ENCODE peak calls at places on chromosome 13, in eight cellular contexts. U is CD8-positive, alpha-beta T cell; O is foreskin keratinocyte; F is right atrium auricular region; P is AG10803; R is K562; L is mucosa of descending colon; T is lower lobe of right lung. Z is an unnamed sample.

GRCh38 chr13:30196025-30196424 is 111.3 kb downstream of the KATNAL1 start:
- DNase-seq in P (no peak), R (no peak), U (no peak), O (no peak), L (no peak), T (no peak), F (no peak), Z (no peak)

GRCh38 chr13:112575680-112576079 is 12.3 kb downstream of the TUBGCP3 start:
- DNase-seq in L (no peak), R (peak; percentile 27), T (no peak), U (no peak), P (peak; percentile 74), F (no peak), O (no peak), Z (no peak)

GRCh38 chr13:97395437-97396136 is 38.4 kb upstream of the RAP2A start:
- DNase-seq in O (peak; percentile 27), T (no peak), L (no peak), F (no peak), R (no peak), P (peak; percentile 37), U (no peak), Z (no peak)

GRCh38 chr13:113856716-113857065 is 7.2 kb downstream of the GAS6 start:
- DNase-seq in P (no peak), F (peak; percentile 59), T (peak; percentile 45), U (no peak), R (no peak), O (no peak), L (peak; percentile 60), Z (no peak)

GRCh38 chr13:24281188-24282008 is 28.0 kb upstream of the C1QTNF9 start:
- DNase-seq in U (no peak), O (no peak), R (no peak), P (no peak), F (peak; percentile 46), L (no peak), T (no peak), Z (no peak)

GRCh38 chr13:87128006-87128405 is 543.2 kb upstream of the SLITRK5 start:
- DNase-seq in U (no peak), F (no peak), P (peak; percentile 76), O (no peak), R (no peak), L (no peak), T (no peak), Z (no peak)

GRCh38 chr13:25213716-25214115 is 41.6 kb upstream of the AMER2 start:
- DNase-seq in O (peak; percentile 82), T (no peak), R (no peak), P (peak; percentile 53), L (no peak), F (no peak), U (no peak), Z (no peak)

GRCh38 chr13:30194906-30195305 is 112.4 kb downstream of the KATNAL1 start:
- DNase-seq in O (no peak), P (peak; percentile 11), R (no peak), U (no peak), F (no peak), T (no peak), L (no peak), Z (no peak)

GRCh38 chr13:113162783-113163685 is 4.6 kb downstream of the PROZ start:
- DNase-seq in U (no peak), R (no peak), F (no peak), P (no peak), L (no peak), T (no peak), O (no peak), Z (no peak)

GRCh38 chr13:97284558-97284957 is 62.4 kb downstream of the MBNL2 start:
- DNase-seq in O (no peak), L (no peak), U (no peak), F (no peak), P (peak; percentile 77), T (no peak), R (no peak), Z (no peak)

GRCh38 chr13:104372128-104372527 is 1305.9 kb upstream of the SLC10A2 start:
- DNase-seq in P (no peak), F (no peak), T (no peak), O (no peak), L (no peak), U (no peak), R (no peak), Z (no peak)

GRCh38 chr13:39144941-39145533 is 106.8 kb downstream of the NHLRC3 start:
- DNase-seq in U (no peak), L (peak; percentile 22), T (no peak), O (peak; percentile 10), R (peak; percentile 17), F (peak; percentile 67), P (peak; percentile 68), Z (peak; percentile 57)

GRCh38 chr13:33367931-33368330 is 82.4 kb upstream of the STARD13 start:
- DNase-seq in F (no peak), P (no peak), R (no peak), O (no peak), T (no peak), U (no peak), L (no peak), Z (no peak)

GRCh38 chr13:104477256-104477655 is 1411.0 kb upstream of the SLC10A2 start:
- DNase-seq in T (no peak), P (no peak), R (no peak), L (no peak), F (no peak), U (no peak), O (no peak), Z (no peak)

GRCh38 chr13:25762288-25762687 is 289.5 kb downstream of the SHISA2 start:
- DNase-seq in U (no peak), T (no peak), F (no peak), L (no peak), P (no peak), O (no peak), R (no peak), Z (no peak)

GRCh38 chr13:47399599-47399998 is 502.7 kb upstream of the HTR2A start:
- DNase-seq in R (no peak), U (no peak), L (no peak), F (no peak), T (no peak), P (no peak), O (no peak), Z (no peak)

GRCh38 chr13:112791662-112792440 is 102.0 kb downstream of the ATP11A start:
- DNase-seq in P (no peak), T (peak; percentile 90), U (no peak), O (no peak), R (no peak), L (no peak), F (peak; percentile 32), Z (no peak)

GRCh38 chr13:98576215-98576945 is 527 bp downstream of the STK24 start:
- DNase-seq in R (peak; percentile 28), T (peak; percentile 73), F (no peak), P (peak; percentile 22), L (peak; percentile 80), O (no peak), U (peak; percentile 53), Z (peak; percentile 57)

GRCh38 chr13:91346848-91347211 is 657 bp upstream of the MIR17HG start:
- DNase-seq in R (peak; percentile 71), U (peak; percentile 34), P (no peak), F (no peak), O (no peak), T (no peak), L (no peak), Z (peak; percentile 22)

GRCh38 chr13:49374585-49375290 is 69.1 kb downstream of the CAB39L start:
- DNase-seq in U (no peak), O (peak; percentile 32), R (peak; percentile 7), L (no peak), T (no peak), P (peak; percentile 49), F (no peak), Z (no peak)

DNA sequence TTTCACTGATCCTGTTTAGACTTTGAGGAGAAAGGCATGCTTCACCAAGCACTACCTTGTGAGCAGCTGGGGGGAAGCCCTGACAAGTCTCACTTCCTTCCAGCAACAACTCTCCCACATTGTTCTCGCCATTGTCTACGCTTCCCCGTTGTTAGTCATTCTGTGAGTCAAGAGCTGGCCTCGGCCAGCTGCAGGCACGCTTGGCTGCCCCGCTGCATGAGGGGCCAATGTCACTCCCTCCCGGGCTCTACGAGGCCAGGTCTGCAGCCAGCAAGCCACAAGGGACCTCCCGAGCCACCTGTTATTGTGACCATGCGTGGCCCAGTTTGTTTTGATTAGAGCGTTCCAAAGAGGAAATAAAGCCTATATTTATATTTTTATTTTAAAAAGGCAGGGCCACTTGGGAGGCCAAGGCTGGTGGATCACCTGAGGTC is 220.9 kb downstream of the FOXO1 start:
- DNase-seq in U (no peak), T (peak; percentile 55), P (no peak), F (peak; percentile 68), L (peak; percentile 35), O (peak; percentile 96), R (no peak), Z (peak; percentile 32)
- TF ChIP-seq CTCF in U (no peak), T (no peak), P (no peak), F (no peak), L (no peak), O (no peak), R (no peak), Z (no peak)

DNA sequence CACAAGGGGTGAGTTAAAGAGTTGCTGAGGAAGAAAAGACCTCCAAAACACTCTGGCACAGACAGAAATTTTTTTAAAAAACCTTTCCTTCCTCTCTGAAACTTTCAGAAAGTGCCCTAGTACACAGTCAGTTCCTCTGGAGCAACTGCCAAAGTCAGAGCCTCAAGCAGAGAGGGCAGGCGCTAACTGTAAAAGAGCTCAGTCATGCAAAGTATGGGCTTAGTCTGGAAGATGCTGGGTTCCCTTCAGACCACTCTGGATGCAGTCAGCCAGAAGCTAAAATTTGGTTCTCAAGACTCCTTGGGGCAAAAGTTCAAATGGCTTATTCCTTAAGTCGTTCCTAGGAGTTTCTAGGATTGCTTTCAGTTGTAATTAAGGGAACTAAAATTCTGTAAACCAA is 671.6 kb downstream of the PCDH9 start:
- DNase-seq in L (no peak), T (no peak), P (no peak), R (no peak), O (no peak), U (no peak), F (no peak), Z (no peak)
- TF ChIP-seq CTCF in L (no peak), T (no peak), P (no peak), R (no peak), O (no peak), U (no peak), F (no peak), Z (no peak)

DNA sequence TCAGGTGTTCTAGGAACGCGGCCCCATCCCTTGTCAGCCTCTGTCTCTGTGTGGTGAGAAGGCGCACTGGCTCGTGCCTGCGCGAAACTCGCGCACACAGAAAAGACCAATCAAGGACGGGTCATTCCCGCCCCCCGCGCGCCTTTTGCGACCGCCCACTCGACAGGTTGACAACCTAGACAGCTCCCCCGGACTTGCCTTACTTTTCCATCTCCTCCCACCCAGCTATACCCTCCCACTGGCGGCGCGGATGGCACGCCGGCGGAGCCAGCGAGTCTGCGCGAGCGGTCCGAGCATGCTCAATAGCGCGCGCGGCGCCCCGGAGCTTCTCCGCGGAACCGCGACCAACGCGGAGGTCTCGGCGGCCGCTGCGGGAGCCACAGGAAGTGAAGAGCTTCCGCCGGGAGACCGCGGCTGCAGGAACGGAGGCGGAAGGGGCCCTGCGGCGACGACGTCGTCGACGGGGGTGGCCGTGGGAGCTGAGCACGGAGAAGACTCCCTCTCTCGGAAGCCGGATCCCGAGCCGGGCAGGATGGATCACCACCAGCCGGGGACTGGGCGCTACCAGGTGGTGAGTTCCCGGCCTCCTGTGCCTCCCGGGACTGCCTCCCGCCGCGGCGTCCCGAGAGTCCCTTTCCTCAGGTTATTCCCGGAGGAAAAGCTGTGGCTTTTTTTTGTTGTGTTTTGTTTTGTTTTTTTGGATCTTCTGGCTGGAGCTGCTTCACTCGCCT is at the start of gene NDFIP2:
- DNase-seq in L (peak; percentile 96), R (peak; percentile 62), P (peak; percentile 73), O (peak; percentile 82), U (peak; percentile 82), F (peak; percentile 80), T (peak; percentile 90), Z (peak; percentile 86)
- TF ChIP-seq CTCF in L (peak; percentile 3), R (peak; percentile 0), P (no peak), O (no peak), U (no peak), F (no peak), T (no peak), Z (no peak)

GRCh38 chr13:27783111-27783510 is 9.2 kb upstream of the GSX1 start:
- DNase-seq in P (peak; percentile 3), U (no peak), R (no peak), T (no peak), F (no peak), O (no peak), L (no peak), Z (no peak)
- TF ChIP-seq CTCF in P (peak; percentile 39), U (no peak), R (peak; percentile 44), T (peak; percentile 21), F (peak; percentile 19), O (peak; percentile 54), L (no peak), Z (no peak)

Z was measured in endothelial cell.